ENCODE peak calls at places on chromosome 4, in ten cellular contexts. D is endothelial cell; O is lower lobe of right lung; S is tibial artery; A is activated CD8-positive, alpha-beta T cell treated with anti-CD3 and anti-CD28 coated beads for 36 hours; R is fibroblast of the aortic adventitia; B is kidney; I is B cell; N is mucosa of descending colon; F is HFFc6. P is an unnamed sample.

GRCh38 chr4:10017037-10017893 is 4.0 kb downstream of the SLC2A9 start:
- DNase-seq in R (no peak), F (no peak), O (no peak), A (no peak), N (no peak), I (no peak), D (no peak), S (no peak), B (no peak), P (no peak)

GRCh38 chr4:185559913-185560281 is 24.6 kb upstream of the PDLIM3 start:
- DNase-seq in I (no peak), F (peak), B (peak), N (no peak), R (peak), S (peak), A (no peak), D (no peak), O (no peak), P (no peak)

GRCh38 chr4:154084864-154085263 is 296.0 kb upstream of the SFRP2 start:
- DNase-seq in I (no peak), R (no peak), O (no peak), D (no peak), N (no peak), S (no peak), B (no peak), A (no peak), F (no peak), P (no peak)

GRCh38 chr4:113635739-113636437 is 125.7 kb downstream of the CAMK2D start:
- DNase-seq in O (no peak), B (no peak), A (no peak), I (no peak), N (no peak), D (no peak), S (no peak), R (peak), F (peak), P (no peak)

GRCh38 chr4:138689182-138689546 is 326.4 kb upstream of the NOCT start:
- DNase-seq in D (no peak), O (no peak), I (no peak), R (no peak), S (no peak), N (no peak), A (no peak), F (no peak), B (no peak), P (no peak)

GRCh38 chr4:113024373-113024772 is 25.1 kb upstream of the ANK2 start:
- DNase-seq in I (no peak), S (no peak), O (no peak), D (no peak), F (no peak), N (no peak), R (no peak), A (no peak), B (no peak), P (no peak)

GRCh38 chr4:185800266-185800945 is 11.6 kb downstream of the SORBS2 start:
- DNase-seq in N (no peak), I (no peak), A (no peak), B (no peak), S (no peak), O (no peak), R (no peak), D (no peak), F (no peak), P (no peak)

GRCh38 chr4:59339631-59340030 is 1860.5 kb upstream of the ADGRL3 start:
- DNase-seq in R (no peak), N (no peak), B (no peak), A (no peak), S (no peak), D (no peak), F (no peak), I (no peak), O (no peak), P (no peak)

GRCh38 chr4:155787113-155787710 is 28.4 kb downstream of the GUCY1B1 start:
- DNase-seq in O (no peak), B (no peak), I (peak), A (peak), R (peak), D (peak), N (no peak), S (no peak), F (peak), P (no peak)

GRCh38 chr4:114598191-114599121 is at the start of gene UGT8:
- DNase-seq in I (peak), A (peak), S (no peak), D (peak), F (no peak), R (peak), N (peak), B (peak), O (peak), P (peak)

GRCh38 chr4:8192748-8193738 is 6.0 kb upstream of the SH3TC1 start:
- DNase-seq in R (peak), F (no peak), B (no peak), S (no peak), A (peak), D (no peak), O (peak), I (peak), N (no peak), P (no peak)

GRCh38 chr4:29009908-29010307 is 1710.3 kb upstream of the PCDH7 start:
- DNase-seq in S (no peak), A (no peak), B (no peak), F (no peak), D (no peak), N (no peak), R (no peak), I (no peak), O (no peak), P (no peak)

GRCh38 chr4:127219247-127219646 is 413.5 kb upstream of the INTU start:
- DNase-seq in B (no peak), A (no peak), N (no peak), D (no peak), O (no peak), S (no peak), R (no peak), F (no peak), I (no peak), P (no peak)

GRCh38 chr4:129839687-129840086 is 743.7 kb downstream of the C4orf33 start:
- DNase-seq in I (no peak), D (no peak), N (no peak), R (peak), B (no peak), F (no peak), S (no peak), O (no peak), A (no peak), P (no peak)

GRCh38 chr4:186587416-186588018 is 32.1 kb upstream of the MTNR1A start:
- DNase-seq in N (no peak), R (peak), D (peak), A (peak), I (peak), F (peak), S (peak), O (peak), B (peak), P (peak)

GRCh38 chr4:113809313-113809712 is 47.8 kb upstream of the CAMK2D start:
- DNase-seq in A (peak), R (no peak), O (peak), I (no peak), F (no peak), B (peak), D (no peak), S (peak), N (no peak), P (no peak)

GRCh38 chr4:1396806-1397455 is 9.3 kb downstream of the NKX1-1 start:
- DNase-seq in D (no peak), A (no peak), O (peak), I (no peak), N (peak), R (no peak), F (no peak), S (peak), B (peak), P (no peak)

GRCh38 chr4:4672397-4672796 is 130.5 kb upstream of the STX18 start:
- DNase-seq in B (no peak), N (no peak), D (no peak), O (no peak), A (no peak), R (no peak), F (no peak), S (no peak), I (no peak), P (no peak)

GRCh38 chr4:108360857-108361820 is 192.4 kb upstream of the LEF1 start:
- DNase-seq in N (no peak), B (no peak), O (no peak), S (no peak), A (no peak), I (no peak), D (peak), R (peak), F (peak), P (peak)

GRCh38 chr4:113411496-113411938 is 350.0 kb downstream of the CAMK2D start:
- DNase-seq in S (no peak), R (peak), N (no peak), O (no peak), I (no peak), B (no peak), D (no peak), A (no peak), F (peak), P (no peak)

GRCh38 chr4:182206266-182206665 is 36.9 kb upstream of the TENM3 start:
- DNase-seq in A (no peak), N (no peak), R (no peak), O (no peak), D (no peak), S (no peak), I (no peak), B (no peak), F (no peak), P (no peak)

GRCh38 chr4:25313194-25313895 is 771 bp downstream of the ZCCHC4 start:
- DNase-seq in O (no peak), B (no peak), N (no peak), A (peak), F (no peak), S (no peak), I (no peak), D (no peak), R (no peak), P (no peak)

GRCh38 chr4:67087897-67088296 is 457.4 kb downstream of the CENPC start:
- DNase-seq in N (no peak), I (peak), R (peak), O (no peak), A (peak), D (peak), B (no peak), F (no peak), S (no peak), P (no peak)
- TF ChIP-seq CTCF in N (peak), I (peak), R (no peak), O (peak), A (peak), D (peak), B (peak), F (peak), S (peak), P (peak)

DNA sequence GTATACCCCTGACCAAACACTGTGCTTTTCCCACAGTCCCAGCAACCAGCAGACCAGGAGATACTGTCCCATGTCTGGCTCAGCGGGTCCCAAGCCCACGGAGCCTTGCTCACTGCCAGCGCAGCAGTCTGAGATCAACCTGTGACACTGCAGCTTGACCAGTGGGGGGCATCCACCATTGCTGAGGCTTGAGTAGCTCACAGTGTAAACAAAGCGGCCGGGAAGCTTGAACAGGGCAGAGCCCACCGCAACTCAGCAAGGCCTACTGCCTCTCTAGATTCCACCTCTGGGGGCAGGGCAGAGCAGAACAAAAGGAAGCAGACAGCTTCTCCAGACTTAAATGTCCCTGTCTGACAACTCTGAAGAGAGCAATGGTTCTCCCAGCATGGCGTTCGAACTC is 58.1 kb downstream of the SLC10A6 start:
- DNase-seq in S (no peak), N (no peak), A (no peak), B (no peak), I (no peak), D (peak), O (no peak), R (no peak), F (no peak), P (no peak)
- TF ChIP-seq CTCF in S (no peak), N (no peak), A (no peak), B (no peak), I (no peak), D (no peak), O (no peak), R (no peak), F (peak), P (no peak)

GRCh38 chr4:85548841-85549240 is 73.9 kb downstream of the ARHGAP24 start:
- DNase-seq in A (no peak), R (no peak), O (no peak), I (no peak), N (no peak), B (no peak), S (no peak), F (no peak), D (no peak), P (no peak)

GRCh38 chr4:85543832-85544231 is 68.9 kb downstream of the ARHGAP24 start:
- DNase-seq in D (no peak), A (no peak), S (no peak), R (peak), F (no peak), B (no peak), I (no peak), N (no peak), O (no peak), P (no peak)

GRCh38 chr4:85544751-85545150 is 69.8 kb downstream of the ARHGAP24 start:
- DNase-seq in D (no peak), A (no peak), O (no peak), F (no peak), S (no peak), B (no peak), I (no peak), N (no peak), R (no peak), P (no peak)

GRCh38 chr4:85548116-85548515 is 73.2 kb downstream of the ARHGAP24 start:
- DNase-seq in A (no peak), F (no peak), N (no peak), O (no peak), D (no peak), B (no peak), I (no peak), S (no peak), R (peak), P (no peak)
- TF ChIP-seq CTCF in A (no peak), F (no peak), N (no peak), O (no peak), D (no peak), B (no peak), I (no peak), S (no peak), R (peak), P (no peak)

DNA sequence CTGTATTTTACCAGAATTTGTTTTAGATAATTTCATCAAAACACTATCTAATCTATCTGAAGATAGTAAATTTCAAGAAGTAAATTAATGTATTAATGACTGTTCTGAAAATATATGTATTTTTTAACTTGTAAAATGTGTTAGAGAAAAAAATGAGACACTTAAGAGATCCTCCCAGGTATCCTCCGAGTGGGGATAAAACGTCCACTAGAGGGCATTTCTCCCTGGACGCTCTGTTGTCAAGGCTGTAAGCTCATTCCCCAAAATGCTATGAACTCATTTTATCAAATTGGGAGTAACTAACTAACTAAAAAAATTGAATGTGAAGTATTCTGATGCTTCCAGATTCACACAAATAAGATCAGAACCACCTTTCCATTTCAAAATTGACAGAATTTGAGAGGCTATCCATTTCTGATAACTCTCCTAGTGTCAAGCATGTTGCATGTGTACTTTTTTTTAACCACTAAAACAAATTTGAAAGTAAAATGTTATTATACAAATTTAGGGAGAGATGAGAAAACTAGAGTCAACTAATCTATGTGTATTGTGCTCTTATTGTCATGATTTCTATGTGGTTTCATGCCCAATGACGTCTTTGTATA is 337.3 kb upstream of the HS3ST1 start:
- DNase-seq in D (peak), O (no peak), N (no peak), F (no peak), R (peak), I (peak), B (no peak), A (peak), S (no peak), P (no peak)
- TF ChIP-seq CTCF in D (peak), O (peak), N (peak), F (peak), R (peak), I (peak), B (peak), A (peak), S (peak), P (peak)

GRCh38 chr4:77157859-77158486 is 966 bp downstream of the CCNG2 start:
- DNase-seq in A (peak), F (peak), D (peak), I (peak), O (peak), S (peak), B (peak), N (peak), R (peak), P (peak)
- TF ChIP-seq CTCF in A (no peak), F (no peak), D (no peak), I (no peak), O (no peak), S (no peak), B (peak), N (no peak), R (no peak), P (no peak)

DNA sequence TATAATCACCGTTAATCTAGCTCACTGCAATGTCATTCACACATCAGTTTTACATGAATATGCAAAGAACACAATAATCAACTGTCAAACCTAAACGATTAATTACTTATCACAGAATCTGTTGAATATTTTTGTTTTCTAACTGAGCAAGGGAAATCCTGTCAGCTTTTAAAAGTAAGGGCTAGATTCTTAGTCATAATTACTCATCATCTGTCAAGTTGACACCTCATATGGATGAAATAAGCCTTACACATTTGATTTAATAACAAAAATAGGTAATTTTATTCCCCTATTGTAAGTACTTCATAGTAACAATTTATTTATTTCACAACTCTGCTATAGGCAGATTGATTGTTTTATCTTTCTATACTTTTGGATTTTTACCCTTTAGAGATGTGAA is 32.7 kb downstream of the TMA16 start:
- DNase-seq in F (no peak), N (no peak), I (no peak), D (no peak), A (no peak), B (no peak), R (no peak), O (no peak), S (no peak), P (no peak)
- TF ChIP-seq CTCF in F (no peak), N (no peak), I (no peak), D (no peak), A (no peak), B (no peak), R (no peak), O (no peak), S (no peak), P (no peak)

GRCh38 chr4:69025191-69025998 is 70.9 kb upstream of the UGT2B7 start:
- DNase-seq in I (no peak), F (no peak), D (peak), S (no peak), B (no peak), A (no peak), R (no peak), O (no peak), N (no peak), P (no peak)
- TF ChIP-seq CTCF in I (no peak), F (peak), D (peak), S (no peak), B (peak), A (no peak), R (peak), O (no peak), N (no peak), P (peak)

DNA sequence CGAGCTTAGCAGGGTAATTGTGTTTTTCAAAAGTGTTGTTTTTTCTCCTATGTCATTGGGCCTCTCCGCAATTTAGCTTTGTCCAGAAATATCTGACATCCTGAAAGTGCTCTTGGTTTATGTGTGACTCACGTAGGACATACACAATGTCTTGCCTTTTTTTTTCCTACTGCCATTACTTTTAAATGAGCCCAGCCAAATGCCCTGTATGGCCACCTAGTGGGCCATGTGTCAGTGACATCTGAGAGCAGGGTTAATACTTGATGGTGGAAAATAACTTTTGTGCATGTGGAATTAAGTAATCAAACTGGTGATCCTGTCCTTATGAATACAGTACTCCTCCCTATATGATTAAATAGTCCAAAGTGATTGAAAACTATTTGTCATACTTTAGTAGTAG is 1411.1 kb upstream of the TENM3 start:
- DNase-seq in I (no peak), R (no peak), O (no peak), D (no peak), B (no peak), S (no peak), N (no peak), F (no peak), A (no peak), P (no peak)
- TF ChIP-seq CTCF in I (no peak), R (no peak), O (no peak), D (peak), B (no peak), S (no peak), N (no peak), F (peak), A (no peak), P (no peak)

DNA sequence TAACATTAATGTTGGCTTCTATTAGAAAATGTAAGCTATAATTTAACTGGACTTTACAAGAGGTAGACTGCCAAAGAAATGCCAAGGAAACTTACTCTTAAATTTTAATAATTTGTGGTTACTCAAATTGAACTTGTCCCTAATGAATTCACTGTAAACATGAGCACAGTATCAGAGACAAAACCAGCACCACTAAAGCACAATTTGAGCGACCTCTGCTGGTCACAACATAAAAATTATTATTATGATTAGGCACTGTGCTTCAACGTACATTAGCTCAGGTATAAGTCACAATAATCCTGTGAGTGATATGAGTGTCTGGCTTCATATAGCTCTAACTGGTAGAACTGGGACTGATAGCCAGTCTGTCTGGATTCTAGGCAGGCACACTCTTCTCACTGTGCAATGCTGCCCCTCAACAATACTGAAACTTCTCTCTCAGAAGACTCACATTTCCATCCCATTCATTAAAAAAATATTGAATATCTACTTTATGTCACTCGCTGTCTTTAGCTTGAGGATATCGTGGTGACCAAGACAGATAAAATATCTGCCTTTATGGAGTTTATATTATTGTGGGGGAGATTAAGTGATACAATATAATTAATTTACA is 8.0 kb downstream of the NUDT6 start:
- DNase-seq in B (no peak), D (peak), N (no peak), I (peak), F (peak), R (peak), O (no peak), A (no peak), S (no peak), P (no peak)
- TF ChIP-seq CTCF in B (peak), D (peak), N (no peak), I (peak), F (peak), R (peak), O (peak), A (no peak), S (peak), P (no peak)

P was measured in mesothelial cell of epicardium.